ENCODE peak calls at places on chromosomes 13 and 19, in five cellular contexts. X is naive thymus-derived CD8-positive, alpha-beta T cell; G is K562; U is stimulated activated naive CD8-positive, alpha-beta T cell treated with anti-CD3 and anti-CD28 coated beads, Interleukin-15, Interleukin-2, amounts not matched to agents 100 U/mL and 50 U/mL, for 24 hours; Q is heart right ventricle. K is an unnamed sample.

GRCh38 chr13:99087954-99088491 is 110.2 kb upstream of the DOCK9 start:
- DNase-seq in X (no peak), Q (peak), U (peak), G (no peak), K (peak)

GRCh38 chr13:93529961-93530360 is 303.4 kb downstream of the GPC6 start:
- DNase-seq in G (no peak), Q (no peak), U (no peak), X (no peak), K (no peak)

GRCh38 chr13:94325660-94326059 is 153.8 kb downstream of the DCT start:
- DNase-seq in G (no peak), X (no peak), Q (peak), U (no peak), K (no peak)

GRCh38 chr13:91978571-91978970 is 580.1 kb downstream of the GPC5 start:
- DNase-seq in G (no peak), X (no peak), Q (no peak), U (no peak), K (no peak)

GRCh38 chr19:14470031-14470876 is 4.9 kb downstream of the PTGER1 start:
- DNase-seq in G (no peak), X (no peak), Q (no peak), U (no peak), K (no peak)

GRCh38 chr13:94646904-94647303 is 45.2 kb downstream of the GPR180 start:
- DNase-seq in X (no peak), U (no peak), Q (no peak), G (no peak), K (no peak)

GRCh38 chr19:41265376-41266153 is 1.4 kb downstream of the HNRNPUL1 start:
- DNase-seq in G (peak), Q (peak), X (no peak), U (peak), K (peak)

GRCh38 chr13:101025925-101026324 is 351.3 kb upstream of the TMTC4 start:
- DNase-seq in U (no peak), Q (no peak), X (no peak), G (no peak), K (no peak)

GRCh38 chr19:46015080-46015960 is 7.5 kb downstream of the PGLYRP1 start:
- DNase-seq in Q (peak), U (peak), X (peak), G (peak), K (peak)

GRCh38 chr19:51064534-51065220 is at the start of gene KLK13:
- DNase-seq in X (no peak), Q (peak), U (no peak), G (peak), K (no peak)

GRCh38 chr13:23352161-23352560 is 81.3 kb downstream of the SACS start:
- DNase-seq in X (no peak), Q (no peak), G (no peak), U (no peak), K (no peak)

GRCh38 chr19:46481187-46481586 is 9.8 kb upstream of the PNMA8A start:
- DNase-seq in X (no peak), G (no peak), Q (no peak), U (no peak), K (no peak)

GRCh38 chr19:19107663-19108062 is 30.6 kb downstream of the TMEM161A start:
- DNase-seq in G (no peak), Q (no peak), U (no peak), X (no peak), K (no peak)

GRCh38 chr19:11401808-11402543 is 17.1 kb downstream of the RGL3 start:
- DNase-seq in Q (no peak), G (peak), X (no peak), U (no peak), K (no peak)

GRCh38 chr13:90321281-90321931 is 1026.1 kb upstream of the MIR17HG start:
- DNase-seq in X (no peak), G (peak), Q (no peak), U (no peak), K (no peak)

GRCh38 chr13:35994131-35994966 is 136.8 kb downstream of the DCLK1 start:
- DNase-seq in G (no peak), X (no peak), Q (peak), U (no peak), K (no peak)

GRCh38 chr13:105220886-105221285 is 1314.6 kb downstream of the EFNB2 start:
- DNase-seq in G (no peak), X (no peak), Q (no peak), U (no peak), K (no peak)

GRCh38 chr13:94479559-94480095 is at the start of gene DCT:
- DNase-seq in X (no peak), G (no peak), Q (no peak), U (no peak), K (no peak)

GRCh38 chr13:43153436-43154082 is 130.2 kb downstream of the DNAJC15 start:
- DNase-seq in X (no peak), U (no peak), G (no peak), Q (no peak), K (no peak)

GRCh38 chr13:112968380-112968909 is 569 bp upstream of the MCF2L start:
- DNase-seq in G (no peak), U (peak), X (no peak), Q (no peak), K (peak)

GRCh38 chr19:13621413-13621812 is 115.1 kb upstream of the CACNA1A start:
- DNase-seq in U (peak), G (no peak), Q (no peak), X (no peak), K (peak)

GRCh38 chr19:35774274-35775045 is 904 bp upstream of the ARHGAP33 start:
- DNase-seq in G (no peak), X (no peak), Q (no peak), U (no peak), K (no peak)

GRCh38 chr13:101627556-101627943 is 175.1 kb downstream of the ITGBL1 start:
- DNase-seq in Q (no peak), X (no peak), U (no peak), G (no peak), K (no peak)

GRCh38 chr13:52085416-52085815 is 43.5 kb downstream of the NEK5 start:
- DNase-seq in U (no peak), Q (no peak), X (no peak), G (no peak), K (no peak)

GRCh38 chr13:112702983-112703379 is 13.1 kb downstream of the ATP11A start:
- DNase-seq in U (no peak), G (no peak), X (no peak), Q (no peak), K (no peak)

GRCh38 chr13:31846182-31846938 is 107.0 kb downstream of the RXFP2 start:
- DNase-seq in G (peak), X (peak), U (peak), Q (peak), K (peak)

GRCh38 chr19:7595466-7596133 is at the start of gene CAMSAP3:
- DNase-seq in Q (no peak), U (peak), X (no peak), G (peak), K (peak)

GRCh38 chr13:35793823-35794222 is 317.3 kb upstream of the MAB21L1 start:
- DNase-seq in G (no peak), U (no peak), Q (no peak), X (no peak), K (no peak)

GRCh38 chr19:6126335-6126974 is 9.0 kb upstream of the ACSBG2 start:
- DNase-seq in G (peak), U (no peak), Q (no peak), X (no peak), K (no peak)

GRCh38 chr13:47087841-47088240 is 191.0 kb upstream of the HTR2A start:
- DNase-seq in U (no peak), G (no peak), Q (no peak), X (no peak), K (no peak)

GRCh38 chr19:34220472-34221063 is 33.8 kb upstream of the GARRE1 start:
- DNase-seq in G (peak), Q (peak), X (peak), U (peak), K (peak)

K was measured in CD4-positive, alpha-beta T cell.